ENCODE peak calls at places on chromosomes 5 and 9, in seven cellular contexts. One of them, this sample, is unnamed.

GRCh38 chr5:149898811-149899210 is 45.8 kb downstream of the PDE6A start:
- DNase-seq in EL: no peak
- DNase-seq in stimulated activated CD8-positive, alpha-beta memory T cell treated with anti-CD3 and anti-CD28 coated beads, Interleukin-4, amount 100 ng/mL, for 4 hours: no peak
- DNase-seq in T-cell: no peak
- DNase-seq in skeletal muscle cell: no peak
- DNase-seq in NCI-H748 treated with DMSO at 0.1 percent for 48 hours: no peak
- DNase-seq in stimulated activated CD4-positive, alpha-beta T cell treated with anti-CD3 and anti-CD28 coated beads, Interleukin-15, amount 100 ng/mL, for 1 hour: no peak
- DNase-seq in this sample: no peak

GRCh38 chr9:36407122-36407723 is 7.2 kb upstream of the RNF38 start:
- DNase-seq in EL: peak
- DNase-seq in stimulated activated CD8-positive, alpha-beta memory T cell treated with anti-CD3 and anti-CD28 coated beads, Interleukin-4, amount 100 ng/mL, for 4 hours: no peak
- DNase-seq in T-cell: peak
- DNase-seq in skeletal muscle cell: no peak
- DNase-seq in NCI-H748 treated with DMSO at 0.1 percent for 48 hours: peak
- DNase-seq in stimulated activated CD4-positive, alpha-beta T cell treated with anti-CD3 and anti-CD28 coated beads, Interleukin-15, amount 100 ng/mL, for 1 hour: peak
- DNase-seq in this sample: peak

GRCh38 chr9:91834740-91835139 is 115.3 kb downstream of the ROR2 start:
- DNase-seq in EL: no peak
- DNase-seq in stimulated activated CD8-positive, alpha-beta memory T cell treated with anti-CD3 and anti-CD28 coated beads, Interleukin-4, amount 100 ng/mL, for 4 hours: no peak
- DNase-seq in T-cell: no peak
- DNase-seq in skeletal muscle cell: no peak
- DNase-seq in NCI-H748 treated with DMSO at 0.1 percent for 48 hours: no peak
- DNase-seq in stimulated activated CD4-positive, alpha-beta T cell treated with anti-CD3 and anti-CD28 coated beads, Interleukin-15, amount 100 ng/mL, for 1 hour: no peak
- DNase-seq in this sample: no peak

GRCh38 chr5:135244620-135245021 is 154.4 kb downstream of the MACROH2A1 start:
- DNase-seq in EL: no peak
- DNase-seq in stimulated activated CD8-positive, alpha-beta memory T cell treated with anti-CD3 and anti-CD28 coated beads, Interleukin-4, amount 100 ng/mL, for 4 hours: no peak
- DNase-seq in T-cell: no peak
- DNase-seq in skeletal muscle cell: no peak
- DNase-seq in NCI-H748 treated with DMSO at 0.1 percent for 48 hours: no peak
- DNase-seq in stimulated activated CD4-positive, alpha-beta T cell treated with anti-CD3 and anti-CD28 coated beads, Interleukin-15, amount 100 ng/mL, for 1 hour: no peak
- DNase-seq in this sample: no peak

GRCh38 chr5:80745490-80745889 is 90.7 kb upstream of the DHFR start:
- DNase-seq in EL: peak
- DNase-seq in stimulated activated CD8-positive, alpha-beta memory T cell treated with anti-CD3 and anti-CD28 coated beads, Interleukin-4, amount 100 ng/mL, for 4 hours: no peak
- DNase-seq in T-cell: no peak
- DNase-seq in skeletal muscle cell: peak
- DNase-seq in NCI-H748 treated with DMSO at 0.1 percent for 48 hours: no peak
- DNase-seq in stimulated activated CD4-positive, alpha-beta T cell treated with anti-CD3 and anti-CD28 coated beads, Interleukin-15, amount 100 ng/mL, for 1 hour: no peak
- DNase-seq in this sample: no peak

GRCh38 chr5:107365355-107366109 is 305.2 kb downstream of the EFNA5 start:
- DNase-seq in EL: peak
- DNase-seq in stimulated activated CD8-positive, alpha-beta memory T cell treated with anti-CD3 and anti-CD28 coated beads, Interleukin-4, amount 100 ng/mL, for 4 hours: no peak
- DNase-seq in T-cell: no peak
- DNase-seq in skeletal muscle cell: peak
- DNase-seq in NCI-H748 treated with DMSO at 0.1 percent for 48 hours: no peak
- DNase-seq in stimulated activated CD4-positive, alpha-beta T cell treated with anti-CD3 and anti-CD28 coated beads, Interleukin-15, amount 100 ng/mL, for 1 hour: no peak
- DNase-seq in this sample: no peak

GRCh38 chr9:107615325-107615724 is 125.8 kb upstream of the KLF4 start:
- DNase-seq in EL: no peak
- DNase-seq in stimulated activated CD8-positive, alpha-beta memory T cell treated with anti-CD3 and anti-CD28 coated beads, Interleukin-4, amount 100 ng/mL, for 4 hours: no peak
- DNase-seq in T-cell: no peak
- DNase-seq in skeletal muscle cell: peak
- DNase-seq in NCI-H748 treated with DMSO at 0.1 percent for 48 hours: no peak
- DNase-seq in stimulated activated CD4-positive, alpha-beta T cell treated with anti-CD3 and anti-CD28 coated beads, Interleukin-15, amount 100 ng/mL, for 1 hour: no peak
- DNase-seq in this sample: no peak

GRCh38 chr9:107491081-107492053 is 1.8 kb upstream of the KLF4 start:
- DNase-seq in EL: no peak
- DNase-seq in stimulated activated CD8-positive, alpha-beta memory T cell treated with anti-CD3 and anti-CD28 coated beads, Interleukin-4, amount 100 ng/mL, for 4 hours: no peak
- DNase-seq in T-cell: no peak
- DNase-seq in skeletal muscle cell: no peak
- DNase-seq in NCI-H748 treated with DMSO at 0.1 percent for 48 hours: no peak
- DNase-seq in stimulated activated CD4-positive, alpha-beta T cell treated with anti-CD3 and anti-CD28 coated beads, Interleukin-15, amount 100 ng/mL, for 1 hour: no peak
- DNase-seq in this sample: no peak

GRCh38 chr9:91047993-91048607 is 246.5 kb downstream of the SYK start:
- DNase-seq in EL: peak
- DNase-seq in stimulated activated CD8-positive, alpha-beta memory T cell treated with anti-CD3 and anti-CD28 coated beads, Interleukin-4, amount 100 ng/mL, for 4 hours: no peak
- DNase-seq in T-cell: no peak
- DNase-seq in skeletal muscle cell: peak
- DNase-seq in NCI-H748 treated with DMSO at 0.1 percent for 48 hours: no peak
- DNase-seq in stimulated activated CD4-positive, alpha-beta T cell treated with anti-CD3 and anti-CD28 coated beads, Interleukin-15, amount 100 ng/mL, for 1 hour: no peak
- DNase-seq in this sample: no peak

GRCh38 chr5:150206076-150206779 is 16.4 kb downstream of the SLC6A7 start:
- DNase-seq in EL: no peak
- DNase-seq in stimulated activated CD8-positive, alpha-beta memory T cell treated with anti-CD3 and anti-CD28 coated beads, Interleukin-4, amount 100 ng/mL, for 4 hours: no peak
- DNase-seq in T-cell: no peak
- DNase-seq in skeletal muscle cell: no peak
- DNase-seq in NCI-H748 treated with DMSO at 0.1 percent for 48 hours: no peak
- DNase-seq in stimulated activated CD4-positive, alpha-beta T cell treated with anti-CD3 and anti-CD28 coated beads, Interleukin-15, amount 100 ng/mL, for 1 hour: no peak
- DNase-seq in this sample: no peak

GRCh38 chr5:151085517-151086031 is 4.7 kb upstream of the TNIP1 start:
- DNase-seq in EL: peak
- DNase-seq in stimulated activated CD8-positive, alpha-beta memory T cell treated with anti-CD3 and anti-CD28 coated beads, Interleukin-4, amount 100 ng/mL, for 4 hours: no peak
- DNase-seq in T-cell: peak
- DNase-seq in skeletal muscle cell: no peak
- DNase-seq in NCI-H748 treated with DMSO at 0.1 percent for 48 hours: no peak
- DNase-seq in stimulated activated CD4-positive, alpha-beta T cell treated with anti-CD3 and anti-CD28 coated beads, Interleukin-15, amount 100 ng/mL, for 1 hour: peak
- DNase-seq in this sample: peak

GRCh38 chr9:130699047-130699446 is 5.5 kb downstream of the EXOSC2 start:
- DNase-seq in EL: no peak
- DNase-seq in stimulated activated CD8-positive, alpha-beta memory T cell treated with anti-CD3 and anti-CD28 coated beads, Interleukin-4, amount 100 ng/mL, for 4 hours: no peak
- DNase-seq in T-cell: no peak
- DNase-seq in skeletal muscle cell: no peak
- DNase-seq in NCI-H748 treated with DMSO at 0.1 percent for 48 hours: no peak
- DNase-seq in stimulated activated CD4-positive, alpha-beta T cell treated with anti-CD3 and anti-CD28 coated beads, Interleukin-15, amount 100 ng/mL, for 1 hour: no peak
- DNase-seq in this sample: no peak

GRCh38 chr5:135567661-135568060 is 11.1 kb downstream of the CXCL14 start:
- DNase-seq in EL: peak
- DNase-seq in stimulated activated CD8-positive, alpha-beta memory T cell treated with anti-CD3 and anti-CD28 coated beads, Interleukin-4, amount 100 ng/mL, for 4 hours: no peak
- DNase-seq in T-cell: no peak
- DNase-seq in skeletal muscle cell: no peak
- DNase-seq in NCI-H748 treated with DMSO at 0.1 percent for 48 hours: no peak
- DNase-seq in stimulated activated CD4-positive, alpha-beta T cell treated with anti-CD3 and anti-CD28 coated beads, Interleukin-15, amount 100 ng/mL, for 1 hour: no peak
- DNase-seq in this sample: no peak

GRCh38 chr9:114417511-114417910 is 29.7 kb upstream of the AKNA start:
- DNase-seq in EL: peak
- DNase-seq in stimulated activated CD8-positive, alpha-beta memory T cell treated with anti-CD3 and anti-CD28 coated beads, Interleukin-4, amount 100 ng/mL, for 4 hours: no peak
- DNase-seq in T-cell: no peak
- DNase-seq in skeletal muscle cell: no peak
- DNase-seq in NCI-H748 treated with DMSO at 0.1 percent for 48 hours: no peak
- DNase-seq in stimulated activated CD4-positive, alpha-beta T cell treated with anti-CD3 and anti-CD28 coated beads, Interleukin-15, amount 100 ng/mL, for 1 hour: no peak
- DNase-seq in this sample: no peak

GRCh38 chr5:157471709-157472108 is 11.7 kb downstream of the NIPAL4 start:
- DNase-seq in EL: peak
- DNase-seq in stimulated activated CD8-positive, alpha-beta memory T cell treated with anti-CD3 and anti-CD28 coated beads, Interleukin-4, amount 100 ng/mL, for 4 hours: no peak
- DNase-seq in T-cell: no peak
- DNase-seq in skeletal muscle cell: no peak
- DNase-seq in NCI-H748 treated with DMSO at 0.1 percent for 48 hours: peak
- DNase-seq in stimulated activated CD4-positive, alpha-beta T cell treated with anti-CD3 and anti-CD28 coated beads, Interleukin-15, amount 100 ng/mL, for 1 hour: no peak
- DNase-seq in this sample: no peak

GRCh38 chr5:112049738-112050137 is 292.7 kb upstream of the NREP start:
- DNase-seq in EL: no peak
- DNase-seq in stimulated activated CD8-positive, alpha-beta memory T cell treated with anti-CD3 and anti-CD28 coated beads, Interleukin-4, amount 100 ng/mL, for 4 hours: no peak
- DNase-seq in T-cell: no peak
- DNase-seq in skeletal muscle cell: no peak
- DNase-seq in NCI-H748 treated with DMSO at 0.1 percent for 48 hours: no peak
- DNase-seq in stimulated activated CD4-positive, alpha-beta T cell treated with anti-CD3 and anti-CD28 coated beads, Interleukin-15, amount 100 ng/mL, for 1 hour: no peak
- DNase-seq in this sample: no peak

GRCh38 chr5:14011089-14012004 is 66.9 kb upstream of the DNAH5 start:
- DNase-seq in EL: peak
- DNase-seq in stimulated activated CD8-positive, alpha-beta memory T cell treated with anti-CD3 and anti-CD28 coated beads, Interleukin-4, amount 100 ng/mL, for 4 hours: no peak
- DNase-seq in T-cell: peak
- DNase-seq in skeletal muscle cell: no peak
- DNase-seq in NCI-H748 treated with DMSO at 0.1 percent for 48 hours: peak
- DNase-seq in stimulated activated CD4-positive, alpha-beta T cell treated with anti-CD3 and anti-CD28 coated beads, Interleukin-15, amount 100 ng/mL, for 1 hour: peak
- DNase-seq in this sample: peak

GRCh38 chr5:142512041-142512679 is 173.7 kb downstream of the FGF1 start:
- DNase-seq in EL: no peak
- DNase-seq in stimulated activated CD8-positive, alpha-beta memory T cell treated with anti-CD3 and anti-CD28 coated beads, Interleukin-4, amount 100 ng/mL, for 4 hours: no peak
- DNase-seq in T-cell: no peak
- DNase-seq in skeletal muscle cell: peak
- DNase-seq in NCI-H748 treated with DMSO at 0.1 percent for 48 hours: no peak
- DNase-seq in stimulated activated CD4-positive, alpha-beta T cell treated with anti-CD3 and anti-CD28 coated beads, Interleukin-15, amount 100 ng/mL, for 1 hour: no peak
- DNase-seq in this sample: no peak

GRCh38 chr9:69549310-69550202 is 122.6 kb downstream of the APBA1 start:
- DNase-seq in EL: peak
- DNase-seq in stimulated activated CD8-positive, alpha-beta memory T cell treated with anti-CD3 and anti-CD28 coated beads, Interleukin-4, amount 100 ng/mL, for 4 hours: no peak
- DNase-seq in T-cell: no peak
- DNase-seq in skeletal muscle cell: no peak
- DNase-seq in NCI-H748 treated with DMSO at 0.1 percent for 48 hours: peak
- DNase-seq in stimulated activated CD4-positive, alpha-beta T cell treated with anti-CD3 and anti-CD28 coated beads, Interleukin-15, amount 100 ng/mL, for 1 hour: no peak
- DNase-seq in this sample: peak

GRCh38 chr5:74240783-74241750 is 399.5 kb downstream of the ENC1 start:
- DNase-seq in EL: peak
- DNase-seq in stimulated activated CD8-positive, alpha-beta memory T cell treated with anti-CD3 and anti-CD28 coated beads, Interleukin-4, amount 100 ng/mL, for 4 hours: no peak
- DNase-seq in T-cell: no peak
- DNase-seq in skeletal muscle cell: no peak
- DNase-seq in NCI-H748 treated with DMSO at 0.1 percent for 48 hours: no peak
- DNase-seq in stimulated activated CD4-positive, alpha-beta T cell treated with anti-CD3 and anti-CD28 coated beads, Interleukin-15, amount 100 ng/mL, for 1 hour: no peak
- DNase-seq in this sample: no peak

GRCh38 chr9:3337515-3337914 is 188.3 kb downstream of the RFX3 start:
- DNase-seq in EL: peak
- DNase-seq in stimulated activated CD8-positive, alpha-beta memory T cell treated with anti-CD3 and anti-CD28 coated beads, Interleukin-4, amount 100 ng/mL, for 4 hours: no peak
- DNase-seq in T-cell: no peak
- DNase-seq in skeletal muscle cell: peak
- DNase-seq in NCI-H748 treated with DMSO at 0.1 percent for 48 hours: no peak
- DNase-seq in stimulated activated CD4-positive, alpha-beta T cell treated with anti-CD3 and anti-CD28 coated beads, Interleukin-15, amount 100 ng/mL, for 1 hour: no peak
- DNase-seq in this sample: no peak

GRCh38 chr5:149902177-149902576 is 42.4 kb downstream of the PDE6A start:
- DNase-seq in EL: no peak
- DNase-seq in stimulated activated CD8-positive, alpha-beta memory T cell treated with anti-CD3 and anti-CD28 coated beads, Interleukin-4, amount 100 ng/mL, for 4 hours: no peak
- DNase-seq in T-cell: no peak
- DNase-seq in skeletal muscle cell: no peak
- DNase-seq in NCI-H748 treated with DMSO at 0.1 percent for 48 hours: no peak
- DNase-seq in stimulated activated CD4-positive, alpha-beta T cell treated with anti-CD3 and anti-CD28 coated beads, Interleukin-15, amount 100 ng/mL, for 1 hour: no peak
- DNase-seq in this sample: no peak

GRCh38 chr5:63217422-63217821 is 638.8 kb downstream of the LRRC70 start:
- DNase-seq in EL: no peak
- DNase-seq in stimulated activated CD8-positive, alpha-beta memory T cell treated with anti-CD3 and anti-CD28 coated beads, Interleukin-4, amount 100 ng/mL, for 4 hours: no peak
- DNase-seq in T-cell: no peak
- DNase-seq in skeletal muscle cell: no peak
- DNase-seq in NCI-H748 treated with DMSO at 0.1 percent for 48 hours: no peak
- DNase-seq in stimulated activated CD4-positive, alpha-beta T cell treated with anti-CD3 and anti-CD28 coated beads, Interleukin-15, amount 100 ng/mL, for 1 hour: no peak
- DNase-seq in this sample: no peak

GRCh38 chr9:4117835-4118610 is 181.8 kb downstream of the GLIS3 start:
- DNase-seq in EL: no peak
- DNase-seq in stimulated activated CD8-positive, alpha-beta memory T cell treated with anti-CD3 and anti-CD28 coated beads, Interleukin-4, amount 100 ng/mL, for 4 hours: no peak
- DNase-seq in T-cell: no peak
- DNase-seq in skeletal muscle cell: no peak
- DNase-seq in NCI-H748 treated with DMSO at 0.1 percent for 48 hours: no peak
- DNase-seq in stimulated activated CD4-positive, alpha-beta T cell treated with anti-CD3 and anti-CD28 coated beads, Interleukin-15, amount 100 ng/mL, for 1 hour: peak
- DNase-seq in this sample: peak